ENCODE peak calls at places on chromosomes 1 and 21, in ten cellular contexts. E, B, P, M, W, S, T, K, O and I are unnamed samples.

GRCh38 chr21:35014302-35015044 is 34.6 kb downstream of the RUNX1 start:
- DNase-seq in M (no peak), T (no peak), B (no peak), O (no peak), S (no peak), P (no peak), W (no peak), K (no peak), E (no peak), I (no peak)

GRCh38 chr21:28675265-28676041 is 317.2 kb downstream of the LTN1 start:
- DNase-seq in M (no peak), W (no peak), P (no peak), E (no peak), O (no peak), T (no peak), K (no peak), B (no peak), S (no peak), I (no peak)

GRCh38 chr1:226737819-226738420 is 1.2 kb downstream of the ITPKB start:
- DNase-seq in E (peak; percentile 46), O (peak; percentile 35), K (peak; percentile 91), W (no peak), B (peak; percentile 71), S (peak; percentile 71), T (peak; percentile 48), P (peak; percentile 30), M (peak; percentile 46), I (no peak)

GRCh38 chr1:67175713-67176112 is 9.5 kb downstream of the IL23R start:
- DNase-seq in E (no peak), B (no peak), O (no peak), M (no peak), S (no peak), W (no peak), T (no peak), K (no peak), P (no peak), I (no peak)

GRCh38 chr1:119682141-119682540 is 29.6 kb upstream of the PHGDH start:
- DNase-seq in K (no peak), P (no peak), S (no peak), T (no peak), B (no peak), O (no peak), M (no peak), W (no peak), E (no peak), I (no peak)

GRCh38 chr1:227567256-227567655 is 3.9 kb downstream of the ZNF678 start:
- DNase-seq in T (no peak), P (no peak), B (no peak), W (no peak), M (no peak), K (peak; percentile 8), S (no peak), O (no peak), E (no peak), I (no peak)

GRCh38 chr1:59298710-59299346 is 1.9 kb downstream of the FGGY start:
- DNase-seq in P (no peak), E (no peak), M (no peak), W (peak; percentile 35), B (no peak), T (no peak), S (no peak), K (no peak), O (no peak), I (no peak)

GRCh38 chr1:8914471-8914870 is 31.2 kb upstream of the CA6 start:
- DNase-seq in K (no peak), E (no peak), W (no peak), P (no peak), M (no peak), B (no peak), T (no peak), O (no peak), S (no peak), I (no peak)

GRCh38 chr1:19704247-19705113 is 39.8 kb downstream of the HTR6 start:
- DNase-seq in O (peak; percentile 74), P (peak; percentile 53), M (peak; percentile 74), S (peak; percentile 67), B (peak; percentile 88), K (peak; percentile 84), E (peak; percentile 72), T (peak; percentile 73), W (peak; percentile 53), I (peak; percentile 78)

GRCh38 chr1:109620396-109620817 is 770 bp downstream of the AMPD2 start:
- DNase-seq in E (no peak), K (no peak), B (peak; percentile 81), P (no peak), W (no peak), M (peak; percentile 36), S (no peak), T (peak; percentile 56), O (no peak), I (peak; percentile 45)

GRCh38 chr1:206738370-206739366 is 31.9 kb upstream of the IL19 start:
- DNase-seq in B (no peak), O (no peak), M (no peak), T (no peak), E (no peak), P (no peak), W (peak; percentile 17), S (no peak), K (no peak), I (no peak)

GRCh38 chr1:34984435-34985062 is 598 bp downstream of the TMEM35B start:
- DNase-seq in K (no peak), M (peak; percentile 11), S (peak; percentile 55), P (no peak), T (peak; percentile 60), W (no peak), B (peak; percentile 55), O (peak; percentile 61), E (no peak), I (peak; percentile 71)

GRCh38 chr1:193614817-193615216 is 428.4 kb upstream of the B3GALT2 start:
- DNase-seq in W (no peak), B (peak; percentile 21), P (no peak), E (no peak), S (no peak), T (no peak), O (no peak), K (no peak), M (no peak), I (no peak)

GRCh38 chr1:190679444-190679843 is 201.8 kb upstream of the BRINP3 start:
- DNase-seq in P (no peak), W (no peak), T (no peak), S (no peak), O (no peak), E (no peak), M (no peak), K (no peak), B (no peak), I (no peak)

GRCh38 chr1:201408815-201409200 is 9.7 kb upstream of the LAD1 start:
- DNase-seq in E (no peak), W (no peak), B (no peak), P (no peak), K (no peak), O (no peak), T (no peak), S (no peak), M (no peak), I (no peak)

DNA sequence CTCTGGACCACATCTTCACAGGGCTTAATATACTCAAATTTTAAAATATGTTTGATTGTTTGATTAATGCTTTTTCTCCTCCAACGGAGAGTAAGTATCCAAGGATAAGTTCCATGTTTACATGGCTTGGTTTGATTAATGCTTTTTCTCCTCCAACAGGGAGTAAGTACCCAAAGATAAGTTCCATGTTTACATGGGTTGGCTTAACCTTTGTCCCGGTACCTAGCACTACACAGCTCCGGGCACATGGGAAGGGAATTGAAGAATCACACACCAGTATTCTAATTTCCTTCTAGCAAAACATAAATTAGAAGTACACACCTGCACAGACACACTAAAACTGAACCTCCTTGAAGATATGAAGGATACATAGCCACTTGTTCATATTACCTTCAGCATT is 77.5 kb downstream of the ARID4B start:
- DNase-seq in B (no peak), K (no peak), W (no peak), P (no peak), E (no peak), T (no peak), M (no peak), O (no peak), S (no peak), I (no peak)
- H3K4me1 ChIP-seq in B (peaks cover 9% of the 10 kb centered on the region), K (peaks cover 19% of the 10 kb centered on the region), W (peaks cover 13% of the 10 kb centered on the region), P (no peaks in the 10 kb centered on the region), E (peaks cover 5% of the 10 kb centered on the region), T (no peaks in the 10 kb centered on the region), M (no peaks in the 10 kb centered on the region), O (peaks cover 2% of the 10 kb centered on the region), S (no peaks in the 10 kb centered on the region), I (no peaks in the 10 kb centered on the region)

DNA sequence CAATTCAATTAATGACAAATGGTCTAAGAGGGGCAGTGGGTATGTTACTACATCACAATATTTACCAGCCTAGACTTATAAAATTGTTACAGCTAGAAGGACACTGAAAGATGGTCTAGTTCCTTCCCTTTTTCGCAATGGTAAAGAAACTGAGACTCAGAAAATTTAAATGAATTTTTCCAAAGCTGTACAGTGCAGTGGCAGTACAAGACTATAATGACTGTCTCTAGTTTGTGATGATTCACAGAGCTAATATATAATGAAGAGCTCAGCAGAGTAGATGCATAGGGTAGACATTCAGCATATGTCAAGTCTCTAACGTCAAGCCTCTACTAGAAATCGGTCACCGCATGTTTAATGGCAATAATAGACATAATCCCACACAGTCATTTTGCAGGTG is 4.6 kb downstream of the PLPP3 start:
- DNase-seq in M (no peak), K (no peak), S (no peak), W (no peak), E (no peak), T (no peak), B (no peak), P (no peak), O (no peak), I (no peak)
- H3K4me3 ChIP-seq in M (no peak overlapping the region), K (no peak overlapping the region), S (peak overlapping the region; percentile 89), W (peak overlapping the region; percentile 87), E (peak overlapping the region; percentile 92), T (no peak overlapping the region), B (peak overlapping the region; percentile 96), P (peak overlapping the region; percentile 96), O (no peak overlapping the region), I (no peak overlapping the region)

DNA sequence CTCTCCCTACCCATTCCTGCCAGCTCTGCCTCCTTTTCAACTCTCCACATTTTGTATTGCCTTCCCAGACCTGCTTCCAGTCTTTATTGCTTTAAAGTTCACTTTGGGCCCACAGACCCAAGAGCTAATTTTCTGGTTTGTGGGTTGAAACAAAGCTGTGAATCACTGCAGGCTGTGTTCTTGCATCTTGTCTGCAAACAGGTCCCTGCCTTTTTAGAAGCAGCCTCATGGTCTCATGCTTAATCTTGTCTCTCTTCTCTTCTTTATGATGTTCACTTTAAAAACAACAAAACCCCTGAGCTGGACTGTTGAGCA is 3.8 kb downstream of the BTG2 start:
- DNase-seq in O (no peak), P (no peak), B (no peak), M (no peak), K (no peak), S (no peak), E (no peak), T (no peak), W (no peak), I (no peak)
- H3K27me3 ChIP-seq in O (no peaks in the 10 kb centered on the region), P (no peaks in the 10 kb centered on the region), B (no peaks in the 10 kb centered on the region), M (no peaks in the 10 kb centered on the region), K (no peaks in the 10 kb centered on the region), S (no peaks in the 10 kb centered on the region), E (no peaks in the 10 kb centered on the region), T (no peaks in the 10 kb centered on the region), W (no peaks in the 10 kb centered on the region), I (no peaks in the 10 kb centered on the region)

DNA sequence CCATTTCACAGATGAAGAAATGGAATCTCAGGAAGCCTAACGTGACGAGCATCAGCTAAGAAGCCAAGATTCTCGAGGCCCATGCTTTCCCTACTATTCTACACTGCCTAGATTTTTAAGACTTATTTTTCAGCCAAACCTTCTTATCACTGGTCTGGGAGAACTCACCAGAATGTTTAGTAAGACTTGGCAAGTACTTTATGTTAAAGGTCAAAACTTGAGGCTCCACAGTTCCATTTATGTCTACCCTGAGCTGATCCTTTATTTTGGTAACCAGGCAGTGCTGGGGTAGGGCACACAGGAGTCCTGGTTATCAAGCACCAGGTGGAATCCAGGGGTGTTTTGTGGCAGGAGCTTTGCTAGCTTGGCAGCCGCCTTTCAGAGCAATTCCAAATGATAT is 16.8 kb downstream of the PLXNA2 start:
- DNase-seq in P (no peak), T (no peak), E (no peak), S (no peak), M (no peak), W (no peak), K (no peak), B (no peak), O (no peak), I (no peak)
- H3K4me1 ChIP-seq in P (no peaks in the 10 kb centered on the region), T (no peaks in the 10 kb centered on the region), E (peaks cover 65% of the 10 kb centered on the region), S (peaks cover 88% of the 10 kb centered on the region), M (peaks cover 15% of the 10 kb centered on the region), W (no peaks in the 10 kb centered on the region), K (no peaks in the 10 kb centered on the region), B (peaks cover 21% of the 10 kb centered on the region), O (no peaks in the 10 kb centered on the region), I (peaks cover 25% of the 10 kb centered on the region)